ENCODE peak calls at places on chromosomes 5 and 9, in nine cellular contexts. G, L, U, W, Y, J, P, X and D are unnamed samples.

GRCh38 chr5:2286250-2286649 is 403.5 kb upstream of the IRX4 start:
- DNase-seq in L (no peak), Y (no peak), P (no peak), G (no peak), U (no peak), W (no peak), J (no peak), X (no peak), D (no peak)

GRCh38 chr9:114000671-114001409 is 77.3 kb downstream of the AMBP start:
- DNase-seq in P (no peak), Y (no peak), U (peak), L (no peak), G (no peak), J (no peak), X (no peak), W (no peak), D (no peak)

GRCh38 chr5:126965061-126965475 is 65.3 kb downstream of the MARCHF3 start:
- DNase-seq in Y (no peak), W (no peak), X (no peak), G (no peak), L (no peak), P (no peak), J (no peak), U (no peak), D (peak)

GRCh38 chr5:102654559-102655354 is 100.3 kb upstream of the PAM start:
- DNase-seq in Y (no peak), J (no peak), G (no peak), L (no peak), X (no peak), P (no peak), U (no peak), W (no peak), D (no peak)

GRCh38 chr5:79183617-79184016 is 52.3 kb upstream of the JMY start:
- DNase-seq in W (no peak), J (no peak), L (no peak), Y (no peak), P (no peak), X (no peak), G (no peak), U (no peak), D (no peak)

GRCh38 chr5:37859805-37860204 is 20.0 kb upstream of the GDNF start:
- DNase-seq in J (no peak), P (no peak), Y (no peak), U (no peak), X (no peak), L (no peak), G (no peak), W (no peak), D (no peak)

GRCh38 chr9:99103909-99104458 is 929 bp upstream of the TGFBR1 start:
- DNase-seq in X (no peak), Y (no peak), J (no peak), W (no peak), U (peak), P (no peak), L (peak), G (no peak), D (no peak)

GRCh38 chr5:56941981-56942380 is 9.9 kb downstream of the MIER3 start:
- DNase-seq in Y (no peak), G (no peak), P (no peak), J (no peak), X (no peak), U (no peak), W (no peak), L (no peak), D (peak)

GRCh38 chr9:123322771-123323481 is 33.1 kb upstream of the CRB2 start:
- DNase-seq in P (no peak), X (no peak), W (peak), U (no peak), G (peak), L (no peak), J (no peak), Y (peak), D (no peak)

GRCh38 chr5:76854644-76855043 is 4.8 kb downstream of the S100Z start:
- DNase-seq in G (no peak), L (no peak), P (no peak), J (no peak), Y (no peak), W (no peak), U (no peak), X (no peak), D (no peak)

GRCh38 chr5:157670662-157671591 is at the start of gene C5orf52:
- DNase-seq in L (peak), J (peak), G (no peak), Y (peak), U (no peak), W (no peak), X (no peak), P (peak), D (no peak)

GRCh38 chr5:179161901-179162300 is 101.7 kb downstream of the ZNF354C start:
- DNase-seq in Y (no peak), P (peak), L (no peak), X (no peak), U (no peak), W (no peak), J (no peak), G (no peak), D (no peak)

GRCh38 chr9:134593286-134593685 is 48.3 kb upstream of the COL5A1 start:
- DNase-seq in Y (no peak), U (no peak), J (no peak), P (no peak), W (no peak), X (no peak), G (no peak), L (no peak), D (no peak)

GRCh38 chr5:2522372-2522771 is 229.1 kb downstream of the IRX2 start:
- DNase-seq in U (no peak), P (no peak), W (no peak), G (no peak), X (no peak), L (no peak), J (no peak), Y (no peak), D (no peak)

GRCh38 chr5:137389042-137389441 is 110.1 kb downstream of the SPOCK1 start:
- DNase-seq in P (no peak), L (no peak), U (no peak), W (no peak), G (no peak), Y (no peak), J (no peak), X (no peak), D (no peak)

GRCh38 chr9:37591775-37592107 is 656 bp downstream of the TOMM5 start:
- DNase-seq in J (no peak), X (no peak), Y (no peak), W (no peak), G (no peak), P (no peak), L (no peak), U (no peak), D (no peak)

GRCh38 chr9:124251188-124251587 is 6.6 kb upstream of the NEK6 start:
- DNase-seq in U (no peak), J (no peak), Y (no peak), W (no peak), X (no peak), P (peak), G (no peak), L (no peak), D (no peak)

GRCh38 chr9:93827545-93828330 is 127.4 kb downstream of the BARX1 start:
- DNase-seq in X (no peak), P (peak), W (no peak), Y (peak), J (peak), U (no peak), L (no peak), G (no peak), D (no peak)

GRCh38 chr5:95441631-95442030 is 50.5 kb downstream of the FAM81B start:
- DNase-seq in U (no peak), W (no peak), L (no peak), P (no peak), Y (no peak), J (no peak), G (no peak), X (no peak), D (no peak)

GRCh38 chr5:125424851-125425250 is 678.4 kb upstream of the ZNF608 start:
- DNase-seq in G (no peak), L (no peak), P (no peak), X (no peak), W (no peak), J (no peak), U (no peak), Y (no peak), D (no peak)

GRCh38 chr5:95892784-95893354 is 68.8 kb downstream of the ELL2 start:
- DNase-seq in U (no peak), G (peak), L (no peak), Y (peak), X (no peak), P (no peak), W (no peak), J (no peak), D (no peak)

GRCh38 chr9:97740848-97741821 is 44.0 kb upstream of the XPA start:
- DNase-seq in J (peak), U (no peak), Y (peak), P (peak), L (peak), W (peak), X (no peak), G (no peak), D (no peak)

GRCh38 chr5:41681820-41682219 is 171.4 kb upstream of the PLCXD3 start:
- DNase-seq in G (no peak), J (no peak), U (no peak), P (no peak), Y (no peak), W (no peak), X (no peak), L (no peak), D (no peak)

GRCh38 chr5:111551120-111551519 is 38.8 kb upstream of the STARD4 start:
- DNase-seq in Y (no peak), X (no peak), J (no peak), L (no peak), G (no peak), W (no peak), P (no peak), U (no peak), D (no peak)

GRCh38 chr9:108093773-108094675 is 604.5 kb upstream of the KLF4 start:
- DNase-seq in G (no peak), L (no peak), X (no peak), J (no peak), U (no peak), P (no peak), Y (peak), W (no peak), D (no peak)

GRCh38 chr5:27906911-27907590 is 868.7 kb upstream of the CDH9 start:
- DNase-seq in G (no peak), Y (no peak), J (no peak), L (no peak), W (no peak), X (no peak), U (no peak), P (no peak), D (no peak)

GRCh38 chr5:136084698-136085097 is 47.9 kb upstream of the SMAD5 start:
- DNase-seq in U (no peak), W (no peak), X (no peak), L (peak), G (no peak), Y (peak), P (no peak), J (no peak), D (no peak)

GRCh38 chr5:142508027-142508426 is 177.9 kb downstream of the FGF1 start:
- DNase-seq in L (no peak), W (no peak), G (no peak), J (no peak), Y (no peak), P (peak), X (no peak), U (no peak), D (no peak)

GRCh38 chr5:74332654-74333053 is 307.9 kb downstream of the ENC1 start:
- DNase-seq in Y (no peak), W (no peak), P (no peak), G (no peak), U (no peak), L (no peak), X (no peak), J (no peak), D (no peak)

GRCh38 chr9:120711354-120711753 is 2.9 kb downstream of the MEGF9 start:
- DNase-seq in J (no peak), G (no peak), U (no peak), X (no peak), L (no peak), Y (no peak), W (no peak), P (no peak), D (no peak)

GRCh38 chr5:72194846-72195245 is 87.6 kb downstream of the MAP1B start:
- DNase-seq in U (no peak), X (peak), G (no peak), Y (peak), W (peak), J (no peak), P (no peak), L (no peak), D (no peak)

GRCh38 chr9:120452631-120453030 is 127.3 kb downstream of the CDK5RAP2 start:
- DNase-seq in L (no peak), G (no peak), P (no peak), U (no peak), X (no peak), J (no peak), Y (no peak), W (no peak), D (no peak)